ENCODE peak calls at places on chromosomes 6 and 20, in six cellular contexts. V, B, P, X, Q and S are unnamed samples.
A peak's percentile ranks its signal among the peaks of the same experiment; 100 is the strongest.

GRCh38 chr6:54107470-54107869 is 3.8 kb upstream of the MLIP start:
- DNase-seq in V (no peak), B (no peak), P (no peak), X (no peak), Q (no peak), S (no peak)

GRCh38 chr20:19368351-19368750 is 155.9 kb downstream of the SLC24A3 start:
- DNase-seq in V (no peak), B (no peak), P (no peak), X (no peak), Q (no peak), S (no peak)

GRCh38 chr6:35562060-35562459 is 49.4 kb upstream of the TULP1 start:
- DNase-seq in V (no peak), B (no peak), P (no peak), X (no peak), Q (no peak), S (peak; percentile 33)

GRCh38 chr6:83708546-83708969 is 343 bp downstream of the SNAP91 start:
- DNase-seq in V (no peak), B (no peak), P (no peak), X (no peak), Q (peak; percentile 38), S (peak; percentile 32)

GRCh38 chr20:47206962-47207641 is 149.4 kb downstream of the ZMYND8 start:
- DNase-seq in V (no peak), B (no peak), P (no peak), X (no peak), Q (no peak), S (no peak)

GRCh38 chr6:125597411-125598253 is 151.8 kb upstream of the HEY2 start:
- DNase-seq in V (no peak), B (peak; percentile 11), P (no peak), X (no peak), Q (peak; percentile 59), S (peak; percentile 6)

GRCh38 chr20:36306557-36307411 is 645 bp downstream of the DLGAP4 start:
- DNase-seq in V (no peak), B (no peak), P (no peak), X (no peak), Q (no peak), S (no peak)

GRCh38 chr20:36465109-36466080 is 75.9 kb upstream of the MYL9 start:
- DNase-seq in V (no peak), B (peak; percentile 52), P (peak; percentile 84), X (peak; percentile 82), Q (peak; percentile 82), S (peak; percentile 96)

GRCh38 chr20:57564180-57564802 is 3.4 kb downstream of the PCK1 start:
- DNase-seq in V (no peak), B (no peak), P (no peak), X (no peak), Q (no peak), S (no peak)

GRCh38 chr6:119501798-119502483 is 152.4 kb upstream of the MAN1A1 start:
- DNase-seq in V (no peak), B (no peak), P (no peak), X (no peak), Q (no peak), S (no peak)

GRCh38 chr6:76774750-76775396 is 688.4 kb downstream of the HTR1B start:
- DNase-seq in V (no peak), B (no peak), P (no peak), X (no peak), Q (no peak), S (no peak)

GRCh38 chr6:84243240-84243639 is 15.8 kb upstream of the CEP162 start:
- DNase-seq in V (no peak), B (no peak), P (no peak), X (no peak), Q (no peak), S (no peak)

GRCh38 chr20:32675223-32675975 is 1.7 kb upstream of the C20orf203 start:
- DNase-seq in V (no peak), B (no peak), P (no peak), X (no peak), Q (no peak), S (no peak)

GRCh38 chr20:24963672-24964517 is 14.8 kb downstream of the CST7 start:
- DNase-seq in V (no peak), B (no peak), P (no peak), X (no peak), Q (no peak), S (no peak)

GRCh38 chr6:39812853-39813533 is 20.8 kb downstream of the DAAM2 start:
- DNase-seq in V (no peak), B (no peak), P (no peak), X (no peak), Q (peak; percentile 62), S (no peak)

GRCh38 chr6:105391705-105392104 is 11.2 kb downstream of the PREP start:
- DNase-seq in V (no peak), B (no peak), P (no peak), X (no peak), Q (no peak), S (no peak)

GRCh38 chr6:53701333-53702073 is 35.9 kb upstream of the KLHL31 start:
- DNase-seq in V (no peak), B (no peak), P (no peak), X (peak; percentile 10), Q (no peak), S (no peak)

GRCh38 chr6:20791932-20792331 is 257.7 kb downstream of the CDKAL1 start:
- DNase-seq in V (no peak), B (no peak), P (no peak), X (no peak), Q (peak; percentile 48), S (peak; percentile 48)

GRCh38 chr20:13788167-13788834 is 3.5 kb downstream of the NDUFAF5 start:
- DNase-seq in V (peak; percentile 26), B (peak; percentile 69), P (no peak), X (peak; percentile 52), Q (peak; percentile 70), S (peak; percentile 74)

GRCh38 chr6:14286144-14286543 is 168.6 kb downstream of the CD83 start:
- DNase-seq in V (no peak), B (no peak), P (no peak), X (peak; percentile 79), Q (peak; percentile 94), S (no peak)

GRCh38 chr6:8157839-8158238 is 55.5 kb upstream of the EEF1E1 start:
- DNase-seq in V (no peak), B (peak; percentile 44), P (no peak), X (no peak), Q (no peak), S (no peak)

GRCh38 chr20:33662172-33662571 is at the start of gene C20orf144:
- DNase-seq in V (no peak), B (no peak), P (no peak), X (no peak), Q (no peak), S (no peak)

GRCh38 chr6:39341942-39342341 is 19.4 kb upstream of the KCNK16 start:
- DNase-seq in V (no peak), B (no peak), P (no peak), X (no peak), Q (no peak), S (no peak)

GRCh38 chr6:15487262-15487661 is 175.6 kb downstream of the DTNBP1 start:
- DNase-seq in V (no peak), B (no peak), P (no peak), X (no peak), Q (no peak), S (no peak)
- H3K4me1 ChIP-seq in V (peaks cover 11% of the 10 kb centered on the region), B (no peaks in the 10 kb centered on the region), P (peaks cover 26% of the 10 kb centered on the region), X (peaks cover 12% of the 10 kb centered on the region), Q (peaks cover 9% of the 10 kb centered on the region), S (peaks cover 55% of the 10 kb centered on the region)

DNA sequence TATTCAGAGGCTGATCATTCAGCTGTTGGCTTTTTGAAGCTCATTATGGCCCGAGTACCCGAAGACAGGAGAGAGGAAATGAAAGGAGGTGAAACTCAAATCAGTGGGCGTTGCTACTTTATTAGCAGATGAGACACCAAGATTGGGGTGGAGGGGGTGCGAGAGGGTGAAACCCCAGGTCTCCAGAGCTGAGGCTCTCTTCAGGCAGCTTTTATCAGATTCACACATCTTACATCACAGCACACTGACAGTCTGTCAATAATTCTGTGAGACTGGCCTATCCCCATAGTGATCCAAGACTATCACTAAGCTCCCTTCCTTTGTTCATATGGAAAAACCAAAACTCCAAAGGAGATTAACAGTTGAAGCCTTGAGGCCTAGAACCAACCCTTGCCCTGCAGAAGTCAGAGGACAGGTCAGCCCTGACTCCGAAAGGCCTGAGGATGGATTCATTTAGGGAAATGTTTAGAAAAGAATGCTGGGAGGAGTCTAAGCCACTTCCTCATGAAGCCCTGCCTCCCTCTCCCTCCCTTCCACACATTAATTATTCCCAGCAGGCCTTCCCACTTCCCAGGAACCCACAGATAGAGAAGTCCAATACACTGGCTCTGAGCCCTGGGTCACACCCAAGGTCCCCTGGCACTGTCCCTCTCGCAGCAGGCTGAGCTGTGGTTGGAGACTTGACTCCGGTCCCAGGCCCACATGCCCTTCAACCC is 23.2 kb downstream of the TRERF1 start:
- DNase-seq in V (no peak), B (peak; percentile 28), P (peak; percentile 65), X (no peak), Q (no peak), S (no peak)
- H3K4me1 ChIP-seq in V (peaks cover 32% of the 10 kb centered on the region), B (peaks cover 16% of the 10 kb centered on the region), P (peaks cover 26% of the 10 kb centered on the region), X (peaks cover 4% of the 10 kb centered on the region), Q (peaks cover 15% of the 10 kb centered on the region), S (peaks cover 16% of the 10 kb centered on the region)

GRCh38 chr6:163414117-163414366 is 476 bp upstream of the QKI start:
- DNase-seq in V (no peak), B (no peak), P (no peak), X (no peak), Q (no peak), S (no peak)

GRCh38 chr6:163415620-163416379 is 1.3 kb downstream of the QKI start:
- DNase-seq in V (peak; percentile 32), B (peak; percentile 29), P (peak; percentile 70), X (peak; percentile 56), Q (peak; percentile 86), S (peak; percentile 66)

GRCh38 chr6:163415176-163415619 is 680 bp downstream of the QKI start:
- DNase-seq in V (peak; percentile 30), B (no peak), P (peak; percentile 73), X (no peak), Q (no peak), S (peak; percentile 50)

GRCh38 chr6:163413345-163414116 is 987 bp upstream of the QKI start:
- DNase-seq in V (peak; percentile 92), B (peak; percentile 74), P (peak; percentile 91), X (peak; percentile 84), Q (peak; percentile 96), S (peak; percentile 91)

GRCh38 chr6:163414367-163415175 is at the start of gene QKI:
- DNase-seq in V (peak; percentile 84), B (peak; percentile 67), P (peak; percentile 87), X (peak; percentile 76), Q (peak; percentile 84), S (peak; percentile 80)
- H3K4me1 ChIP-seq in V (peaks cover 25% of the 10 kb centered on the region), B (peaks cover 5% of the 10 kb centered on the region), P (peaks cover 29% of the 10 kb centered on the region), X (peaks cover under 1% of the 10 kb centered on the region), Q (peaks cover 9% of the 10 kb centered on the region), S (peaks cover 32% of the 10 kb centered on the region)

GRCh38 chr6:112910256-112910655 is 563.1 kb downstream of the RFPL4B start:
- DNase-seq in V (no peak), B (no peak), P (no peak), X (no peak), Q (peak; percentile 30), S (no peak)
- H3K4me1 ChIP-seq in V (no peaks in the 10 kb centered on the region), B (no peaks in the 10 kb centered on the region), P (peaks cover 4% of the 10 kb centered on the region), X (peaks cover 14% of the 10 kb centered on the region), Q (peaks cover 21% of the 10 kb centered on the region), S (peaks cover 24% of the 10 kb centered on the region)